ENCODE peak calls at places on chromosomes 12 and 14, in eight cellular contexts. C, B, X, K, I, Y, P and A are unnamed samples.

GRCh38 chr14:51962678-51963077 is 26.7 kb upstream of the RTRAF start:
- DNase-seq in C (no peak), B (no peak), X (no peak), K (no peak), I (no peak), Y (no peak), P (no peak), A (no peak)

GRCh38 chr14:79510659-79511058 is 700.6 kb downstream of the DIO2 start:
- DNase-seq in C (no peak), B (no peak), X (no peak), K (no peak), I (no peak), Y (no peak), P (no peak), A (no peak)

GRCh38 chr14:29740491-29740890 is 187.2 kb downstream of the PRKD1 start:
- DNase-seq in C (no peak), B (no peak), X (no peak), K (no peak), I (no peak), Y (no peak), P (no peak), A (no peak)

GRCh38 chr12:114355389-114356088 is 50.4 kb downstream of the TBX5 start:
- DNase-seq in C (peak; percentile 7), B (peak; percentile 46), X (no peak), K (no peak), I (peak; percentile 5), Y (no peak), P (peak; percentile 95), A (no peak)

GRCh38 chr12:111413442-111414086 is 7.8 kb downstream of the SH2B3 start:
- DNase-seq in C (no peak), B (peak; percentile 66), X (peak; percentile 46), K (no peak), I (no peak), Y (no peak), P (peak; percentile 80), A (no peak)

GRCh38 chr12:94193168-94193567 is 44.8 kb downstream of the PLXNC1 start:
- DNase-seq in C (no peak), B (no peak), X (no peak), K (no peak), I (no peak), Y (no peak), P (no peak), A (no peak)

GRCh38 chr14:99125113-99125512 is 146.9 kb downstream of the BCL11B start:
- DNase-seq in C (no peak), B (no peak), X (no peak), K (no peak), I (no peak), Y (no peak), P (no peak), A (no peak)

GRCh38 chr12:104615048-104615561 is 158.4 kb downstream of the CHST11 start:
- DNase-seq in C (no peak), B (peak; percentile 53), X (no peak), K (no peak), I (no peak), Y (no peak), P (no peak), A (no peak)

GRCh38 chr12:98373019-98373554 is 142.3 kb upstream of the TMPO start:
- DNase-seq in C (peak; percentile 39), B (no peak), X (peak; percentile 38), K (no peak), I (no peak), Y (no peak), P (peak; percentile 66), A (peak; percentile 48)

GRCh38 chr12:38282886-38283285 is 33.7 kb upstream of the ALG10B start:
- DNase-seq in C (peak; percentile 84), B (no peak), X (peak; percentile 96), K (no peak), I (no peak), Y (no peak), P (no peak), A (peak; percentile 47)

GRCh38 chr14:93005838-93006237 is 82.9 kb downstream of the CHGA start:
- DNase-seq in C (no peak), B (no peak), X (no peak), K (no peak), I (no peak), Y (no peak), P (no peak), A (no peak)
- H3K27ac ChIP-seq in C (no peak overlapping the region), B (peak overlapping the region; percentile 87), X (no peak overlapping the region), K (no peak overlapping the region), I (no peak overlapping the region), Y (no peak overlapping the region), P (no peak overlapping the region), A (peak overlapping the region; percentile 74)

GRCh38 chr14:63840981-63841380 is 11.8 kb upstream of the SYNE2 start:
- DNase-seq in C (no peak), B (no peak), X (no peak), K (no peak), I (peak; percentile 41), Y (peak; percentile 35), P (peak; percentile 65), A (no peak)
- TF ChIP-seq CTCF in C (peak; percentile 58), B (peak; percentile 44), X (peak; percentile 29), K (no peak), I (peak; percentile 53), Y (no peak), P (peak; percentile 58), A (no peak)

DNA sequence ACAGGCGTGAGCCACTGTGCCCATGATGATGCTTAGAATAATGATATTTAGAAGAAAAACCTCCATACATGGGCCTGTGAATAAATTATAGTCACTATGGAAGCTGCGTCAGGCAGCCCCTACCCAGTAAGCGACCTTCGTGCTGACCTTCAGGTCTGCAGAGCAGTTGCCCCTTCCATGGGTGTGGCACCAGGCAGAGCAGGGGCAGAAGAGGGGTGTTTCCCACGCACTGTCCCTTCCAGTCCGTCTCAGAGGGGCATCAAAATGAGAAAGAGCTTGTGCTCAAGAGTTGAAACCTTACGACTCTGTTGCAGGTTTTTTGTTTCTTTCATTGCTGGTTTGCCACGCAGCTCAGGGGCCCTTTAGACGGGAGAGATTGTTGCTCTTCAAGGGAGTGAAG is 14.1 kb downstream of the CKB start:
- DNase-seq in C (no peak), B (no peak), X (no peak), K (no peak), I (no peak), Y (peak; percentile 6), P (peak; percentile 23), A (no peak)
- H3K27ac ChIP-seq in C (no peak overlapping the region), B (peak overlapping the region; percentile 18), X (no peak overlapping the region), K (no peak overlapping the region), I (no peak overlapping the region), Y (no peak overlapping the region), P (no peak overlapping the region), A (peak overlapping the region; percentile 100)

DNA sequence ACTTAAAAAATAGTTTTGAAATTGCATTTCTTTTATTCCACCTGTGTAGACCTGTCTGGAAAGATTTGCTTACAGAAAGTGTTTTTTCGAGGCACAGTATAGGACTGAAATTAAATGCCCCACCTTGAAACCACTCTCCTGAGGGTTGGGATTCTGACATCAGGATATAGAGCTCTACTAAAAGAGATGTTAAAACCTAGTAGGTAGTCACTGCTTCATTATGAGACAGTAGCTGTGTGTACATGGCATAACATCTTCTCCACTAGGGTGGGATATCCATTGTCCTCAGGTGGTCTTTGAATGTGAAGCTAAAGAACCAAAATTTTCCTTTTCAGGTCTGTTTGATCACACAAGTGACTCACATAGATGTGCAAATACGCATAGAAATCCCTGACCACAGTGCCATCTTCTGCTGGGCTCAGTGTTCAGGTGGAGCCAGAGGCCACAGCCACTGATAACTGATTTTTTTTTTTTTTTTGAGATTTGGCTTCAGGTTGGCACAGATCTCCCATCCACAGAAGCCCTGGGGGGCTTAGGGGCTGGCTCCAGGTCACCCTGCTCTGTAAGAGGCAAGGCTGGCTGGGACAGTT is 125.6 kb downstream of the DAAM1 start:
- DNase-seq in C (no peak), B (no peak), X (no peak), K (no peak), I (no peak), Y (no peak), P (no peak), A (no peak)
- TF ChIP-seq CTCF in C (no peak), B (no peak), X (no peak), K (no peak), I (no peak), Y (no peak), P (no peak), A (no peak)

DNA sequence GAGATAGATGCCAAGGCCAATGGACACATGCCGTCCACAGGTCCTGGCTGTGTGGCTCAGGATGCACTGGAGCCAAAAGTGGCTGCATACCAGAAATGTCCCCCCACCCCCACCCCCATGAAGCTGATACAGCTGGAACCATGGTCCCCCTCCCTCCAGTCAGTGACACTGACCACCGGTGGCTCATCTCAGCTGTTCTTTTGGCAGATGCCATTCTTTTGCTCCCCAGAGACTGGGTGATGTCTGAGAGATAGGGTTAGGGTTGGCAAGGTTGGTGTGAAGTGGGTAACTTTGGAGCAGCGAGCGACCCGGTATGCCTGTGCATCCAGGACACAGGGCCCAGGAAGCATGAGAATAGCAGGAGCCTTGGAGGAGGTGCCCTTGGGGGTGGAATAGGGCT is 285.6 kb downstream of the CACNA1C start:
- DNase-seq in C (no peak), B (no peak), X (no peak), K (no peak), I (no peak), Y (no peak), P (no peak), A (no peak)
- H3K27ac ChIP-seq in C (no peak overlapping the region), B (peak overlapping the region; percentile 86), X (peak overlapping the region; percentile 53), K (no peak overlapping the region), I (no peak overlapping the region), Y (no peak overlapping the region), P (no peak overlapping the region), A (no peak overlapping the region)

GRCh38 chr12:124778411-124778810 is 85.3 kb downstream of the SCARB1 start:
- DNase-seq in C (no peak), B (no peak), X (no peak), K (no peak), I (peak; percentile 41), Y (no peak), P (no peak), A (no peak)

GRCh38 chr12:124782132-124782531 is 81.5 kb downstream of the SCARB1 start:
- DNase-seq in C (no peak), B (no peak), X (no peak), K (no peak), I (no peak), Y (no peak), P (no peak), A (no peak)

GRCh38 chr12:124780752-124781685 is 82.6 kb downstream of the SCARB1 start:
- DNase-seq in C (no peak), B (no peak), X (peak; percentile 21), K (no peak), I (no peak), Y (no peak), P (no peak), A (no peak)

GRCh38 chr12:124779161-124780141 is 84.2 kb downstream of the SCARB1 start:
- DNase-seq in C (no peak), B (no peak), X (no peak), K (no peak), I (no peak), Y (no peak), P (no peak), A (no peak)

GRCh38 chr12:124780336-124780735 is 83.3 kb downstream of the SCARB1 start:
- DNase-seq in C (no peak), B (no peak), X (no peak), K (no peak), I (no peak), Y (no peak), P (no peak), A (no peak)
- TF ChIP-seq CTCF in C (no peak), B (no peak), X (no peak), K (no peak), I (no peak), Y (no peak), P (peak; percentile 61), A (no peak)

GRCh38 chr12:12871587-12872138 is 19.7 kb upstream of the GPRC5A start:
- DNase-seq in C (no peak), B (no peak), X (no peak), K (no peak), I (no peak), Y (no peak), P (no peak), A (no peak)
- H3K27ac ChIP-seq in C (peak overlapping the region; percentile 88), B (no peak overlapping the region), X (peak overlapping the region; percentile 89), K (peak overlapping the region; percentile 19), I (no peak overlapping the region), Y (peak overlapping the region; percentile 49), P (no peak overlapping the region), A (peak overlapping the region; percentile 79)